ENCODE peak calls at places on chromosomes 13 and 19, in eight cellular contexts. One of them, this sample, is unnamed.

GRCh38 chr13:79541426-79542049 is 60.6 kb downstream of the NDFIP2 start:
- DNase-seq in cardiac muscle cell: peak
- DNase-seq in stimulated activated CD8-positive, alpha-beta memory T cell treated with anti-CD3 and anti-CD28 coated beads, Interleukin-2, amount 100 ng/mL, for 1 hour: no peak
- DNase-seq in stimulated activated CD4-positive, alpha-beta T cell treated with anti-CD3 and anti-CD28 coated beads, Interleukin-4, amount 100 ng/mL, for 24 hours: peak
- DNase-seq in HTR-8/SVneo: peak
- DNase-seq in T-helper 17 cell: no peak
- DNase-seq in upper lobe of left lung: no peak
- DNase-seq in amygdala: peak
- DNase-seq in this sample: no peak

GRCh38 chr13:39196957-39197644 is 158.8 kb downstream of the NHLRC3 start:
- DNase-seq in cardiac muscle cell: no peak
- DNase-seq in stimulated activated CD8-positive, alpha-beta memory T cell treated with anti-CD3 and anti-CD28 coated beads, Interleukin-2, amount 100 ng/mL, for 1 hour: no peak
- DNase-seq in stimulated activated CD4-positive, alpha-beta T cell treated with anti-CD3 and anti-CD28 coated beads, Interleukin-4, amount 100 ng/mL, for 24 hours: no peak
- DNase-seq in HTR-8/SVneo: no peak
- DNase-seq in T-helper 17 cell: no peak
- DNase-seq in upper lobe of left lung: no peak
- DNase-seq in amygdala: no peak
- DNase-seq in this sample: no peak

GRCh38 chr19:40716031-40716654 is 543 bp downstream of the COQ8B start:
- DNase-seq in cardiac muscle cell: no peak
- DNase-seq in stimulated activated CD8-positive, alpha-beta memory T cell treated with anti-CD3 and anti-CD28 coated beads, Interleukin-2, amount 100 ng/mL, for 1 hour: peak
- DNase-seq in stimulated activated CD4-positive, alpha-beta T cell treated with anti-CD3 and anti-CD28 coated beads, Interleukin-4, amount 100 ng/mL, for 24 hours: peak
- DNase-seq in HTR-8/SVneo: peak
- DNase-seq in T-helper 17 cell: no peak
- DNase-seq in upper lobe of left lung: no peak
- DNase-seq in amygdala: no peak
- DNase-seq in this sample: peak

GRCh38 chr13:40069173-40070044 is 413.9 kb downstream of the COG6 start:
- DNase-seq in cardiac muscle cell: peak
- DNase-seq in stimulated activated CD8-positive, alpha-beta memory T cell treated with anti-CD3 and anti-CD28 coated beads, Interleukin-2, amount 100 ng/mL, for 1 hour: peak
- DNase-seq in stimulated activated CD4-positive, alpha-beta T cell treated with anti-CD3 and anti-CD28 coated beads, Interleukin-4, amount 100 ng/mL, for 24 hours: peak
- DNase-seq in HTR-8/SVneo: peak
- DNase-seq in T-helper 17 cell: peak
- DNase-seq in upper lobe of left lung: peak
- DNase-seq in amygdala: peak
- DNase-seq in this sample: peak

GRCh38 chr19:7013678-7014077 is 7.6 kb downstream of the MBD3L2B start:
- DNase-seq in cardiac muscle cell: no peak
- DNase-seq in stimulated activated CD8-positive, alpha-beta memory T cell treated with anti-CD3 and anti-CD28 coated beads, Interleukin-2, amount 100 ng/mL, for 1 hour: no peak
- DNase-seq in stimulated activated CD4-positive, alpha-beta T cell treated with anti-CD3 and anti-CD28 coated beads, Interleukin-4, amount 100 ng/mL, for 24 hours: peak
- DNase-seq in HTR-8/SVneo: peak
- DNase-seq in T-helper 17 cell: no peak
- DNase-seq in upper lobe of left lung: no peak
- DNase-seq in amygdala: no peak
- DNase-seq in this sample: no peak

GRCh38 chr13:99626461-99627082 is 125.3 kb downstream of the TM9SF2 start:
- DNase-seq in cardiac muscle cell: no peak
- DNase-seq in stimulated activated CD8-positive, alpha-beta memory T cell treated with anti-CD3 and anti-CD28 coated beads, Interleukin-2, amount 100 ng/mL, for 1 hour: no peak
- DNase-seq in stimulated activated CD4-positive, alpha-beta T cell treated with anti-CD3 and anti-CD28 coated beads, Interleukin-4, amount 100 ng/mL, for 24 hours: no peak
- DNase-seq in HTR-8/SVneo: peak
- DNase-seq in T-helper 17 cell: no peak
- DNase-seq in upper lobe of left lung: no peak
- DNase-seq in amygdala: no peak
- DNase-seq in this sample: no peak

GRCh38 chr13:32426191-32426980 is 1.5 kb downstream of the N4BP2L1 start:
- DNase-seq in cardiac muscle cell: no peak
- DNase-seq in stimulated activated CD8-positive, alpha-beta memory T cell treated with anti-CD3 and anti-CD28 coated beads, Interleukin-2, amount 100 ng/mL, for 1 hour: no peak
- DNase-seq in stimulated activated CD4-positive, alpha-beta T cell treated with anti-CD3 and anti-CD28 coated beads, Interleukin-4, amount 100 ng/mL, for 24 hours: peak
- DNase-seq in HTR-8/SVneo: no peak
- DNase-seq in T-helper 17 cell: no peak
- DNase-seq in upper lobe of left lung: no peak
- DNase-seq in amygdala: peak
- DNase-seq in this sample: no peak

GRCh38 chr13:79485014-79485441 is 4.1 kb downstream of the NDFIP2 start:
- DNase-seq in cardiac muscle cell: no peak
- DNase-seq in stimulated activated CD8-positive, alpha-beta memory T cell treated with anti-CD3 and anti-CD28 coated beads, Interleukin-2, amount 100 ng/mL, for 1 hour: no peak
- DNase-seq in stimulated activated CD4-positive, alpha-beta T cell treated with anti-CD3 and anti-CD28 coated beads, Interleukin-4, amount 100 ng/mL, for 24 hours: peak
- DNase-seq in HTR-8/SVneo: peak
- DNase-seq in T-helper 17 cell: no peak
- DNase-seq in upper lobe of left lung: peak
- DNase-seq in amygdala: no peak
- DNase-seq in this sample: no peak

GRCh38 chr13:53200498-53201453 is 172.2 kb downstream of the OLFM4 start:
- DNase-seq in cardiac muscle cell: peak
- DNase-seq in stimulated activated CD8-positive, alpha-beta memory T cell treated with anti-CD3 and anti-CD28 coated beads, Interleukin-2, amount 100 ng/mL, for 1 hour: no peak
- DNase-seq in stimulated activated CD4-positive, alpha-beta T cell treated with anti-CD3 and anti-CD28 coated beads, Interleukin-4, amount 100 ng/mL, for 24 hours: no peak
- DNase-seq in HTR-8/SVneo: no peak
- DNase-seq in T-helper 17 cell: no peak
- DNase-seq in upper lobe of left lung: peak
- DNase-seq in amygdala: no peak
- DNase-seq in this sample: no peak

GRCh38 chr19:34962945-34963530 is 991 bp downstream of the ZNF792 start:
- DNase-seq in cardiac muscle cell: no peak
- DNase-seq in stimulated activated CD8-positive, alpha-beta memory T cell treated with anti-CD3 and anti-CD28 coated beads, Interleukin-2, amount 100 ng/mL, for 1 hour: no peak
- DNase-seq in stimulated activated CD4-positive, alpha-beta T cell treated with anti-CD3 and anti-CD28 coated beads, Interleukin-4, amount 100 ng/mL, for 24 hours: no peak
- DNase-seq in HTR-8/SVneo: no peak
- DNase-seq in T-helper 17 cell: no peak
- DNase-seq in upper lobe of left lung: no peak
- DNase-seq in amygdala: no peak
- DNase-seq in this sample: no peak

GRCh38 chr13:76775031-76775740 is 111.0 kb downstream of the KCTD12 start:
- DNase-seq in cardiac muscle cell: no peak
- DNase-seq in stimulated activated CD8-positive, alpha-beta memory T cell treated with anti-CD3 and anti-CD28 coated beads, Interleukin-2, amount 100 ng/mL, for 1 hour: no peak
- DNase-seq in stimulated activated CD4-positive, alpha-beta T cell treated with anti-CD3 and anti-CD28 coated beads, Interleukin-4, amount 100 ng/mL, for 24 hours: no peak
- DNase-seq in HTR-8/SVneo: no peak
- DNase-seq in T-helper 17 cell: no peak
- DNase-seq in upper lobe of left lung: no peak
- DNase-seq in amygdala: no peak
- DNase-seq in this sample: no peak

GRCh38 chr13:71171740-71172139 is 695.3 kb downstream of the DACH1 start:
- DNase-seq in cardiac muscle cell: no peak
- DNase-seq in stimulated activated CD8-positive, alpha-beta memory T cell treated with anti-CD3 and anti-CD28 coated beads, Interleukin-2, amount 100 ng/mL, for 1 hour: no peak
- DNase-seq in stimulated activated CD4-positive, alpha-beta T cell treated with anti-CD3 and anti-CD28 coated beads, Interleukin-4, amount 100 ng/mL, for 24 hours: no peak
- DNase-seq in HTR-8/SVneo: no peak
- DNase-seq in T-helper 17 cell: no peak
- DNase-seq in upper lobe of left lung: no peak
- DNase-seq in amygdala: no peak
- DNase-seq in this sample: no peak

GRCh38 chr13:25447396-25447795 is 75.6 kb downstream of the ATP8A2 start:
- DNase-seq in cardiac muscle cell: no peak
- DNase-seq in stimulated activated CD8-positive, alpha-beta memory T cell treated with anti-CD3 and anti-CD28 coated beads, Interleukin-2, amount 100 ng/mL, for 1 hour: no peak
- DNase-seq in stimulated activated CD4-positive, alpha-beta T cell treated with anti-CD3 and anti-CD28 coated beads, Interleukin-4, amount 100 ng/mL, for 24 hours: no peak
- DNase-seq in HTR-8/SVneo: no peak
- DNase-seq in T-helper 17 cell: no peak
- DNase-seq in upper lobe of left lung: no peak
- DNase-seq in amygdala: no peak
- DNase-seq in this sample: no peak

GRCh38 chr19:12913011-12913561 is 6.0 kb downstream of the SYCE2 start:
- DNase-seq in cardiac muscle cell: peak
- DNase-seq in stimulated activated CD8-positive, alpha-beta memory T cell treated with anti-CD3 and anti-CD28 coated beads, Interleukin-2, amount 100 ng/mL, for 1 hour: no peak
- DNase-seq in stimulated activated CD4-positive, alpha-beta T cell treated with anti-CD3 and anti-CD28 coated beads, Interleukin-4, amount 100 ng/mL, for 24 hours: no peak
- DNase-seq in HTR-8/SVneo: no peak
- DNase-seq in T-helper 17 cell: no peak
- DNase-seq in upper lobe of left lung: peak
- DNase-seq in amygdala: peak
- DNase-seq in this sample: peak

GRCh38 chr13:113905942-113906341 is 42.1 kb upstream of the GAS6 start:
- DNase-seq in cardiac muscle cell: no peak
- DNase-seq in stimulated activated CD8-positive, alpha-beta memory T cell treated with anti-CD3 and anti-CD28 coated beads, Interleukin-2, amount 100 ng/mL, for 1 hour: no peak
- DNase-seq in stimulated activated CD4-positive, alpha-beta T cell treated with anti-CD3 and anti-CD28 coated beads, Interleukin-4, amount 100 ng/mL, for 24 hours: no peak
- DNase-seq in HTR-8/SVneo: no peak
- DNase-seq in T-helper 17 cell: no peak
- DNase-seq in upper lobe of left lung: peak
- DNase-seq in amygdala: no peak
- DNase-seq in this sample: no peak

GRCh38 chr19:20999731-21000352 is 20.6 kb upstream of the ZNF430 start:
- DNase-seq in cardiac muscle cell: peak
- DNase-seq in stimulated activated CD8-positive, alpha-beta memory T cell treated with anti-CD3 and anti-CD28 coated beads, Interleukin-2, amount 100 ng/mL, for 1 hour: peak
- DNase-seq in stimulated activated CD4-positive, alpha-beta T cell treated with anti-CD3 and anti-CD28 coated beads, Interleukin-4, amount 100 ng/mL, for 24 hours: peak
- DNase-seq in HTR-8/SVneo: peak
- DNase-seq in T-helper 17 cell: peak
- DNase-seq in upper lobe of left lung: peak
- DNase-seq in amygdala: peak
- DNase-seq in this sample: peak

GRCh38 chr13:44305216-44305615 is 68.4 kb upstream of the SERP2 start:
- DNase-seq in cardiac muscle cell: no peak
- DNase-seq in stimulated activated CD8-positive, alpha-beta memory T cell treated with anti-CD3 and anti-CD28 coated beads, Interleukin-2, amount 100 ng/mL, for 1 hour: no peak
- DNase-seq in stimulated activated CD4-positive, alpha-beta T cell treated with anti-CD3 and anti-CD28 coated beads, Interleukin-4, amount 100 ng/mL, for 24 hours: no peak
- DNase-seq in HTR-8/SVneo: no peak
- DNase-seq in T-helper 17 cell: no peak
- DNase-seq in upper lobe of left lung: no peak
- DNase-seq in amygdala: no peak
- DNase-seq in this sample: no peak

GRCh38 chr13:27952931-27953670 is 16.0 kb downstream of the CDX2 start:
- DNase-seq in cardiac muscle cell: no peak
- DNase-seq in stimulated activated CD8-positive, alpha-beta memory T cell treated with anti-CD3 and anti-CD28 coated beads, Interleukin-2, amount 100 ng/mL, for 1 hour: no peak
- DNase-seq in stimulated activated CD4-positive, alpha-beta T cell treated with anti-CD3 and anti-CD28 coated beads, Interleukin-4, amount 100 ng/mL, for 24 hours: no peak
- DNase-seq in HTR-8/SVneo: no peak
- DNase-seq in T-helper 17 cell: no peak
- DNase-seq in upper lobe of left lung: no peak
- DNase-seq in amygdala: no peak
- DNase-seq in this sample: no peak

GRCh38 chr19:17997969-17998826 is 9.8 kb upstream of the ARRDC2 start:
- DNase-seq in cardiac muscle cell: no peak
- DNase-seq in stimulated activated CD8-positive, alpha-beta memory T cell treated with anti-CD3 and anti-CD28 coated beads, Interleukin-2, amount 100 ng/mL, for 1 hour: no peak
- DNase-seq in stimulated activated CD4-positive, alpha-beta T cell treated with anti-CD3 and anti-CD28 coated beads, Interleukin-4, amount 100 ng/mL, for 24 hours: no peak
- DNase-seq in HTR-8/SVneo: no peak
- DNase-seq in T-helper 17 cell: no peak
- DNase-seq in upper lobe of left lung: peak
- DNase-seq in amygdala: no peak
- DNase-seq in this sample: no peak

GRCh38 chr19:36265064-36265463 is 50.2 kb downstream of the ZNF146 start:
- DNase-seq in cardiac muscle cell: no peak
- DNase-seq in stimulated activated CD8-positive, alpha-beta memory T cell treated with anti-CD3 and anti-CD28 coated beads, Interleukin-2, amount 100 ng/mL, for 1 hour: no peak
- DNase-seq in stimulated activated CD4-positive, alpha-beta T cell treated with anti-CD3 and anti-CD28 coated beads, Interleukin-4, amount 100 ng/mL, for 24 hours: no peak
- DNase-seq in HTR-8/SVneo: no peak
- DNase-seq in T-helper 17 cell: no peak
- DNase-seq in upper lobe of left lung: no peak
- DNase-seq in amygdala: no peak
- DNase-seq in this sample: no peak

GRCh38 chr19:2058570-2059421 is 7.8 kb upstream of the MKNK2 start:
- DNase-seq in cardiac muscle cell: no peak
- DNase-seq in stimulated activated CD8-positive, alpha-beta memory T cell treated with anti-CD3 and anti-CD28 coated beads, Interleukin-2, amount 100 ng/mL, for 1 hour: no peak
- DNase-seq in stimulated activated CD4-positive, alpha-beta T cell treated with anti-CD3 and anti-CD28 coated beads, Interleukin-4, amount 100 ng/mL, for 24 hours: no peak
- DNase-seq in HTR-8/SVneo: no peak
- DNase-seq in T-helper 17 cell: no peak
- DNase-seq in upper lobe of left lung: no peak
- DNase-seq in amygdala: no peak
- DNase-seq in this sample: no peak

GRCh38 chr13:46675016-46675415 is 121.9 kb downstream of the ESD start:
- DNase-seq in cardiac muscle cell: no peak
- DNase-seq in stimulated activated CD8-positive, alpha-beta memory T cell treated with anti-CD3 and anti-CD28 coated beads, Interleukin-2, amount 100 ng/mL, for 1 hour: no peak
- DNase-seq in stimulated activated CD4-positive, alpha-beta T cell treated with anti-CD3 and anti-CD28 coated beads, Interleukin-4, amount 100 ng/mL, for 24 hours: no peak
- DNase-seq in HTR-8/SVneo: no peak
- DNase-seq in T-helper 17 cell: no peak
- DNase-seq in upper lobe of left lung: no peak
- DNase-seq in amygdala: no peak
- DNase-seq in this sample: no peak

GRCh38 chr19:51122112-51122981 is 2.4 kb upstream of the SIGLEC9 start:
- DNase-seq in cardiac muscle cell: no peak
- DNase-seq in stimulated activated CD8-positive, alpha-beta memory T cell treated with anti-CD3 and anti-CD28 coated beads, Interleukin-2, amount 100 ng/mL, for 1 hour: no peak
- DNase-seq in stimulated activated CD4-positive, alpha-beta T cell treated with anti-CD3 and anti-CD28 coated beads, Interleukin-4, amount 100 ng/mL, for 24 hours: no peak
- DNase-seq in HTR-8/SVneo: no peak
- DNase-seq in T-helper 17 cell: no peak
- DNase-seq in upper lobe of left lung: peak
- DNase-seq in amygdala: no peak
- DNase-seq in this sample: no peak

GRCh38 chr19:38252935-38253691 is 3.1 kb downstream of the PPP1R14A start:
- DNase-seq in cardiac muscle cell: peak
- DNase-seq in stimulated activated CD8-positive, alpha-beta memory T cell treated with anti-CD3 and anti-CD28 coated beads, Interleukin-2, amount 100 ng/mL, for 1 hour: no peak
- DNase-seq in stimulated activated CD4-positive, alpha-beta T cell treated with anti-CD3 and anti-CD28 coated beads, Interleukin-4, amount 100 ng/mL, for 24 hours: no peak
- DNase-seq in HTR-8/SVneo: no peak
- DNase-seq in T-helper 17 cell: no peak
- DNase-seq in upper lobe of left lung: no peak
- DNase-seq in amygdala: peak
- DNase-seq in this sample: peak

GRCh38 chr13:56400774-56401173 is 739.9 kb upstream of the PRR20A start:
- DNase-seq in cardiac muscle cell: no peak
- DNase-seq in stimulated activated CD8-positive, alpha-beta memory T cell treated with anti-CD3 and anti-CD28 coated beads, Interleukin-2, amount 100 ng/mL, for 1 hour: no peak
- DNase-seq in stimulated activated CD4-positive, alpha-beta T cell treated with anti-CD3 and anti-CD28 coated beads, Interleukin-4, amount 100 ng/mL, for 24 hours: no peak
- DNase-seq in HTR-8/SVneo: no peak
- DNase-seq in T-helper 17 cell: no peak
- DNase-seq in upper lobe of left lung: no peak
- DNase-seq in amygdala: no peak
- DNase-seq in this sample: no peak

GRCh38 chr13:100039740-100040139 is 49.2 kb upstream of the PCCA start:
- DNase-seq in cardiac muscle cell: peak
- DNase-seq in stimulated activated CD8-positive, alpha-beta memory T cell treated with anti-CD3 and anti-CD28 coated beads, Interleukin-2, amount 100 ng/mL, for 1 hour: no peak
- DNase-seq in stimulated activated CD4-positive, alpha-beta T cell treated with anti-CD3 and anti-CD28 coated beads, Interleukin-4, amount 100 ng/mL, for 24 hours: no peak
- DNase-seq in HTR-8/SVneo: no peak
- DNase-seq in T-helper 17 cell: no peak
- DNase-seq in upper lobe of left lung: no peak
- DNase-seq in amygdala: no peak
- DNase-seq in this sample: no peak

GRCh38 chr13:105513448-105513847 is 1022.0 kb downstream of the EFNB2 start:
- DNase-seq in cardiac muscle cell: no peak
- DNase-seq in stimulated activated CD8-positive, alpha-beta memory T cell treated with anti-CD3 and anti-CD28 coated beads, Interleukin-2, amount 100 ng/mL, for 1 hour: no peak
- DNase-seq in stimulated activated CD4-positive, alpha-beta T cell treated with anti-CD3 and anti-CD28 coated beads, Interleukin-4, amount 100 ng/mL, for 24 hours: no peak
- DNase-seq in HTR-8/SVneo: no peak
- DNase-seq in T-helper 17 cell: no peak
- DNase-seq in upper lobe of left lung: no peak
- DNase-seq in amygdala: no peak
- DNase-seq in this sample: no peak

GRCh38 chr19:18788782-18789421 is 2.2 kb downstream of the COMP start:
- DNase-seq in cardiac muscle cell: no peak
- DNase-seq in stimulated activated CD8-positive, alpha-beta memory T cell treated with anti-CD3 and anti-CD28 coated beads, Interleukin-2, amount 100 ng/mL, for 1 hour: no peak
- DNase-seq in stimulated activated CD4-positive, alpha-beta T cell treated with anti-CD3 and anti-CD28 coated beads, Interleukin-4, amount 100 ng/mL, for 24 hours: no peak
- DNase-seq in HTR-8/SVneo: no peak
- DNase-seq in T-helper 17 cell: no peak
- DNase-seq in upper lobe of left lung: no peak
- DNase-seq in amygdala: no peak
- DNase-seq in this sample: no peak

GRCh38 chr13:41694902-41695301 is 237.6 kb downstream of the RGCC start:
- DNase-seq in cardiac muscle cell: peak
- DNase-seq in stimulated activated CD8-positive, alpha-beta memory T cell treated with anti-CD3 and anti-CD28 coated beads, Interleukin-2, amount 100 ng/mL, for 1 hour: no peak
- DNase-seq in stimulated activated CD4-positive, alpha-beta T cell treated with anti-CD3 and anti-CD28 coated beads, Interleukin-4, amount 100 ng/mL, for 24 hours: no peak
- DNase-seq in HTR-8/SVneo: peak
- DNase-seq in T-helper 17 cell: no peak
- DNase-seq in upper lobe of left lung: peak
- DNase-seq in amygdala: no peak
- DNase-seq in this sample: peak